ENCODE peak calls at places on chromosomes 3 and 15, in ten cellular contexts. L is Right ventricle myocardium inferior; G is SK-N-SH; W is CD8-positive, alpha-beta T cell; I is activated CD8-positive, alpha-beta memory T cell treated with anti-CD3 and anti-CD28 coated beads, Interleukin-2, amount 50 U/mL, for 4 hours; S is activated effector memory CD4-positive, alpha-beta T cell treated with anti-CD3 and anti-CD28 coated beads, Interleukin-2, amount 50 U/mL, for 16 hours; A is small intestine; P is epithelial cell of esophagus; Z is NCI-H1417; R is lower leg skin. B is an unnamed sample.

GRCh38 chr15:80183886-80184285 is 31.1 kb downstream of the FAH start:
- DNase-seq in L (no peak), G (peak; percentile 35), W (no peak), I (no peak), S (no peak), A (no peak), P (no peak), Z (peak; percentile 13), R (peak; percentile 36), B (no peak)

GRCh38 chr15:76566276-76566675 is 229.7 kb downstream of the ISL2 start:
- DNase-seq in L (no peak), G (no peak), W (no peak), I (no peak), S (no peak), A (no peak), P (no peak), Z (no peak), R (no peak), B (no peak)

GRCh38 chr3:8653800-8654408 is 9.3 kb upstream of the SSUH2 start:
- DNase-seq in L (no peak), G (no peak), W (no peak), I (no peak), S (no peak), A (no peak), P (no peak), Z (no peak), R (no peak), B (no peak)

GRCh38 chr3:155312781-155313180 is 19.3 kb upstream of the STRIT1 start:
- DNase-seq in L (no peak), G (no peak), W (no peak), I (no peak), S (no peak), A (no peak), P (no peak), Z (no peak), R (no peak), B (no peak)

GRCh38 chr3:40055361-40055760 is 246.0 kb downstream of the MYRIP start:
- DNase-seq in L (no peak), G (no peak), W (no peak), I (no peak), S (no peak), A (no peak), P (no peak), Z (no peak), R (no peak), B (no peak)

GRCh38 chr3:169769287-169770181 is at the start of gene ACTRT3:
- DNase-seq in L (peak; percentile 89), G (peak; percentile 84), W (peak; percentile 60), I (peak; percentile 66), S (peak; percentile 87), A (peak; percentile 75), P (peak; percentile 79), Z (peak; percentile 33), R (peak; percentile 92), B (peak; percentile 43)

GRCh38 chr15:25886498-25887140 is 23.5 kb upstream of the ATP10A start:
- DNase-seq in L (no peak), G (no peak), W (no peak), I (no peak), S (no peak), A (no peak), P (no peak), Z (no peak), R (peak; percentile 85), B (no peak)

GRCh38 chr15:88465633-88466219 is 1.5 kb downstream of the MRPL46 start:
- DNase-seq in L (no peak), G (no peak), W (no peak), I (no peak), S (no peak), A (peak; percentile 61), P (peak; percentile 82), Z (no peak), R (peak; percentile 39), B (no peak)

GRCh38 chr3:134991472-134992010 is 196.5 kb downstream of the EPHB1 start:
- DNase-seq in L (no peak), G (no peak), W (no peak), I (no peak), S (no peak), A (no peak), P (no peak), Z (no peak), R (no peak), B (no peak)

GRCh38 chr3:181690769-181691168 is 21.0 kb upstream of the SOX2 start:
- DNase-seq in L (no peak), G (no peak), W (no peak), I (no peak), S (no peak), A (no peak), P (peak; percentile 6), Z (no peak), R (no peak), B (no peak)

GRCh38 chr3:57646723-57647122 is 46.2 kb downstream of the DENND6A start:
- DNase-seq in L (no peak), G (peak; percentile 11), W (no peak), I (no peak), S (no peak), A (peak; percentile 7), P (peak; percentile 80), Z (no peak), R (no peak), B (no peak)